ENCODE peak calls at places on chromosomes 11 and 22, in nine cellular contexts. One of them, this sample, is unnamed.

GRCh38 chr22:40203568-40203967 is 25.8 kb downstream of the TNRC6B start:
- DNase-seq in prostate gland: no peak
- DNase-seq in cardiac muscle cell: no peak
- DNase-seq in left lung: no peak
- DNase-seq in left ventricle myocardium inferior: no peak
- DNase-seq in CD4-positive, CD25-positive, alpha-beta regulatory T cell: peak; percentile 62
- DNase-seq in A549: no peak
- DNase-seq in heart right ventricle: no peak
- DNase-seq in gastrocnemius medialis: no peak
- DNase-seq in this sample: no peak

GRCh38 chr22:29171721-29172120 is 34.0 kb upstream of the EMID1 start:
- DNase-seq in prostate gland: no peak
- DNase-seq in cardiac muscle cell: no peak
- DNase-seq in left lung: peak; percentile 17
- DNase-seq in left ventricle myocardium inferior: no peak
- DNase-seq in CD4-positive, CD25-positive, alpha-beta regulatory T cell: no peak
- DNase-seq in A549: no peak
- DNase-seq in heart right ventricle: no peak
- DNase-seq in gastrocnemius medialis: no peak
- DNase-seq in this sample: no peak

GRCh38 chr11:78332174-78332866 is 85.3 kb downstream of the GAB2 start:
- DNase-seq in prostate gland: no peak
- DNase-seq in cardiac muscle cell: peak; percentile 29
- DNase-seq in left lung: no peak
- DNase-seq in left ventricle myocardium inferior: no peak
- DNase-seq in CD4-positive, CD25-positive, alpha-beta regulatory T cell: no peak
- DNase-seq in A549: no peak
- DNase-seq in heart right ventricle: no peak
- DNase-seq in gastrocnemius medialis: no peak
- DNase-seq in this sample: no peak

GRCh38 chr11:94722735-94723134 is 45.4 kb upstream of the AMOTL1 start:
- DNase-seq in prostate gland: no peak
- DNase-seq in cardiac muscle cell: no peak
- DNase-seq in left lung: no peak
- DNase-seq in left ventricle myocardium inferior: no peak
- DNase-seq in CD4-positive, CD25-positive, alpha-beta regulatory T cell: no peak
- DNase-seq in A549: no peak
- DNase-seq in heart right ventricle: no peak
- DNase-seq in gastrocnemius medialis: no peak
- DNase-seq in this sample: no peak

GRCh38 chr11:9396752-9397151 is 12.3 kb downstream of the IPO7 start:
- DNase-seq in prostate gland: no peak
- DNase-seq in cardiac muscle cell: no peak
- DNase-seq in left lung: no peak
- DNase-seq in left ventricle myocardium inferior: no peak
- DNase-seq in CD4-positive, CD25-positive, alpha-beta regulatory T cell: no peak
- DNase-seq in A549: no peak
- DNase-seq in heart right ventricle: no peak
- DNase-seq in gastrocnemius medialis: no peak
- DNase-seq in this sample: no peak

GRCh38 chr11:8671242-8671641 is 11.2 kb downstream of the TRIM66 start:
- DNase-seq in prostate gland: no peak
- DNase-seq in cardiac muscle cell: peak; percentile 94
- DNase-seq in left lung: peak; percentile 41
- DNase-seq in left ventricle myocardium inferior: peak; percentile 30
- DNase-seq in CD4-positive, CD25-positive, alpha-beta regulatory T cell: no peak
- DNase-seq in A549: no peak
- DNase-seq in heart right ventricle: peak; percentile 17
- DNase-seq in gastrocnemius medialis: peak; percentile 27
- DNase-seq in this sample: peak; percentile 66

GRCh38 chr11:7448126-7448525 is 37.2 kb upstream of the OLFML1 start:
- DNase-seq in prostate gland: no peak
- DNase-seq in cardiac muscle cell: no peak
- DNase-seq in left lung: no peak
- DNase-seq in left ventricle myocardium inferior: no peak
- DNase-seq in CD4-positive, CD25-positive, alpha-beta regulatory T cell: no peak
- DNase-seq in A549: no peak
- DNase-seq in heart right ventricle: no peak
- DNase-seq in gastrocnemius medialis: no peak
- DNase-seq in this sample: no peak

GRCh38 chr11:60951909-60952741 is at the start of gene SLC15A3:
- DNase-seq in prostate gland: no peak
- DNase-seq in cardiac muscle cell: peak; percentile 49
- DNase-seq in left lung: peak; percentile 91
- DNase-seq in left ventricle myocardium inferior: peak; percentile 71
- DNase-seq in CD4-positive, CD25-positive, alpha-beta regulatory T cell: no peak
- DNase-seq in A549: no peak
- DNase-seq in heart right ventricle: peak; percentile 59
- DNase-seq in gastrocnemius medialis: peak; percentile 59
- DNase-seq in this sample: peak; percentile 88

GRCh38 chr11:89437317-89437716 is 53.9 kb downstream of the NOX4 start:
- DNase-seq in prostate gland: no peak
- DNase-seq in cardiac muscle cell: peak; percentile 4
- DNase-seq in left lung: no peak
- DNase-seq in left ventricle myocardium inferior: no peak
- DNase-seq in CD4-positive, CD25-positive, alpha-beta regulatory T cell: no peak
- DNase-seq in A549: no peak
- DNase-seq in heart right ventricle: no peak
- DNase-seq in gastrocnemius medialis: no peak
- DNase-seq in this sample: no peak

GRCh38 chr11:69335461-69336386 is 41.8 kb downstream of the MYEOV start:
- DNase-seq in prostate gland: no peak
- DNase-seq in cardiac muscle cell: no peak
- DNase-seq in left lung: no peak
- DNase-seq in left ventricle myocardium inferior: no peak
- DNase-seq in CD4-positive, CD25-positive, alpha-beta regulatory T cell: no peak
- DNase-seq in A549: no peak
- DNase-seq in heart right ventricle: no peak
- DNase-seq in gastrocnemius medialis: no peak
- DNase-seq in this sample: peak; percentile 43

GRCh38 chr22:50440544-50441249 is 34.1 kb downstream of the SBF1 start:
- DNase-seq in prostate gland: no peak
- DNase-seq in cardiac muscle cell: no peak
- DNase-seq in left lung: no peak
- DNase-seq in left ventricle myocardium inferior: no peak
- DNase-seq in CD4-positive, CD25-positive, alpha-beta regulatory T cell: no peak
- DNase-seq in A549: no peak
- DNase-seq in heart right ventricle: no peak
- DNase-seq in gastrocnemius medialis: no peak
- DNase-seq in this sample: no peak

GRCh38 chr22:31289335-31289734 is 3.0 kb downstream of the PIK3IP1 start:
- DNase-seq in prostate gland: no peak
- DNase-seq in cardiac muscle cell: no peak
- DNase-seq in left lung: no peak
- DNase-seq in left ventricle myocardium inferior: no peak
- DNase-seq in CD4-positive, CD25-positive, alpha-beta regulatory T cell: peak; percentile 43
- DNase-seq in A549: no peak
- DNase-seq in heart right ventricle: no peak
- DNase-seq in gastrocnemius medialis: no peak
- DNase-seq in this sample: no peak

GRCh38 chr11:66221012-66221411 is 47.4 kb upstream of the RAB1B start:
- DNase-seq in prostate gland: no peak
- DNase-seq in cardiac muscle cell: no peak
- DNase-seq in left lung: peak; percentile 12
- DNase-seq in left ventricle myocardium inferior: no peak
- DNase-seq in CD4-positive, CD25-positive, alpha-beta regulatory T cell: no peak
- DNase-seq in A549: no peak
- DNase-seq in heart right ventricle: no peak
- DNase-seq in gastrocnemius medialis: no peak
- DNase-seq in this sample: peak; percentile 10

GRCh38 chr22:40363059-40363458 is 7.3 kb upstream of the SGSM3 start:
- DNase-seq in prostate gland: no peak
- DNase-seq in cardiac muscle cell: no peak
- DNase-seq in left lung: no peak
- DNase-seq in left ventricle myocardium inferior: no peak
- DNase-seq in CD4-positive, CD25-positive, alpha-beta regulatory T cell: no peak
- DNase-seq in A549: no peak
- DNase-seq in heart right ventricle: no peak
- DNase-seq in gastrocnemius medialis: no peak
- DNase-seq in this sample: no peak

GRCh38 chr11:12629601-12630313 is 44.5 kb upstream of the TEAD1 start:
- DNase-seq in prostate gland: no peak
- DNase-seq in cardiac muscle cell: peak; percentile 64
- DNase-seq in left lung: no peak
- DNase-seq in left ventricle myocardium inferior: no peak
- DNase-seq in CD4-positive, CD25-positive, alpha-beta regulatory T cell: no peak
- DNase-seq in A549: no peak
- DNase-seq in heart right ventricle: no peak
- DNase-seq in gastrocnemius medialis: no peak
- DNase-seq in this sample: no peak

GRCh38 chr22:25630446-25630845 is 66.0 kb downstream of the GRK3 start:
- DNase-seq in prostate gland: no peak
- DNase-seq in cardiac muscle cell: peak; percentile 50
- DNase-seq in left lung: no peak
- DNase-seq in left ventricle myocardium inferior: no peak
- DNase-seq in CD4-positive, CD25-positive, alpha-beta regulatory T cell: no peak
- DNase-seq in A549: no peak
- DNase-seq in heart right ventricle: no peak
- DNase-seq in gastrocnemius medialis: no peak
- DNase-seq in this sample: no peak

GRCh38 chr22:23098718-23099524 is 28.6 kb downstream of the GNAZ start:
- DNase-seq in prostate gland: peak; percentile 58
- DNase-seq in cardiac muscle cell: no peak
- DNase-seq in left lung: no peak
- DNase-seq in left ventricle myocardium inferior: peak; percentile 70
- DNase-seq in CD4-positive, CD25-positive, alpha-beta regulatory T cell: no peak
- DNase-seq in A549: no peak
- DNase-seq in heart right ventricle: peak; percentile 59
- DNase-seq in gastrocnemius medialis: peak; percentile 31
- DNase-seq in this sample: peak; percentile 80

GRCh38 chr11:20050048-20050447 is 110.2 kb downstream of the DBX1 start:
- DNase-seq in prostate gland: no peak
- DNase-seq in cardiac muscle cell: no peak
- DNase-seq in left lung: no peak
- DNase-seq in left ventricle myocardium inferior: no peak
- DNase-seq in CD4-positive, CD25-positive, alpha-beta regulatory T cell: no peak
- DNase-seq in A549: no peak
- DNase-seq in heart right ventricle: no peak
- DNase-seq in gastrocnemius medialis: no peak
- DNase-seq in this sample: no peak
- H3K4me1 ChIP-seq in prostate gland: no peaks in the 10 kb centered on the region
- H3K4me1 ChIP-seq in cardiac muscle cell: peaks cover 64% of the 10 kb centered on the region
- H3K4me1 ChIP-seq in left lung: no peaks in the 10 kb centered on the region
- H3K4me1 ChIP-seq in left ventricle myocardium inferior: peaks cover 58% of the 10 kb centered on the region
- H3K4me1 ChIP-seq in CD4-positive, CD25-positive, alpha-beta regulatory T cell: no peaks in the 10 kb centered on the region
- H3K4me1 ChIP-seq in A549: peaks cover 5% of the 10 kb centered on the region
- H3K4me1 ChIP-seq in heart right ventricle: peaks cover 17% of the 10 kb centered on the region
- H3K4me1 ChIP-seq in gastrocnemius medialis: peaks cover 24% of the 10 kb centered on the region
- H3K4me1 ChIP-seq in this sample: peaks cover 29% of the 10 kb centered on the region

GRCh38 chr11:108037211-108037610 is 28.5 kb downstream of the CUL5 start:
- DNase-seq in prostate gland: no peak
- DNase-seq in cardiac muscle cell: no peak
- DNase-seq in left lung: no peak
- DNase-seq in left ventricle myocardium inferior: no peak
- DNase-seq in CD4-positive, CD25-positive, alpha-beta regulatory T cell: no peak
- DNase-seq in A549: no peak
- DNase-seq in heart right ventricle: no peak
- DNase-seq in gastrocnemius medialis: no peak
- DNase-seq in this sample: no peak

GRCh38 chr11:108034952-108035351 is 26.3 kb downstream of the CUL5 start:
- DNase-seq in prostate gland: no peak
- DNase-seq in cardiac muscle cell: no peak
- DNase-seq in left lung: no peak
- DNase-seq in left ventricle myocardium inferior: no peak
- DNase-seq in CD4-positive, CD25-positive, alpha-beta regulatory T cell: no peak
- DNase-seq in A549: no peak
- DNase-seq in heart right ventricle: no peak
- DNase-seq in gastrocnemius medialis: no peak
- DNase-seq in this sample: no peak

GRCh38 chr11:108034034-108034433 is 25.3 kb downstream of the CUL5 start:
- DNase-seq in prostate gland: no peak
- DNase-seq in cardiac muscle cell: no peak
- DNase-seq in left lung: no peak
- DNase-seq in left ventricle myocardium inferior: no peak
- DNase-seq in CD4-positive, CD25-positive, alpha-beta regulatory T cell: no peak
- DNase-seq in A549: no peak
- DNase-seq in heart right ventricle: no peak
- DNase-seq in gastrocnemius medialis: no peak
- DNase-seq in this sample: no peak

GRCh38 chr11:108035690-108036089 is 27.0 kb downstream of the CUL5 start:
- DNase-seq in prostate gland: no peak
- DNase-seq in cardiac muscle cell: no peak
- DNase-seq in left lung: no peak
- DNase-seq in left ventricle myocardium inferior: no peak
- DNase-seq in CD4-positive, CD25-positive, alpha-beta regulatory T cell: no peak
- DNase-seq in A549: no peak
- DNase-seq in heart right ventricle: no peak
- DNase-seq in gastrocnemius medialis: peak; percentile 72
- DNase-seq in this sample: no peak

GRCh38 chr11:108032800-108033199 is 24.1 kb downstream of the CUL5 start:
- DNase-seq in prostate gland: no peak
- DNase-seq in cardiac muscle cell: no peak
- DNase-seq in left lung: no peak
- DNase-seq in left ventricle myocardium inferior: no peak
- DNase-seq in CD4-positive, CD25-positive, alpha-beta regulatory T cell: no peak
- DNase-seq in A549: no peak
- DNase-seq in heart right ventricle: no peak
- DNase-seq in gastrocnemius medialis: no peak
- DNase-seq in this sample: no peak
- H3K4me1 ChIP-seq in prostate gland: no peaks in the 10 kb centered on the region
- H3K4me1 ChIP-seq in cardiac muscle cell: no peaks in the 10 kb centered on the region
- H3K4me1 ChIP-seq in left lung: no peaks in the 10 kb centered on the region
- H3K4me1 ChIP-seq in left ventricle myocardium inferior: peaks cover 44% of the 10 kb centered on the region
- H3K4me1 ChIP-seq in CD4-positive, CD25-positive, alpha-beta regulatory T cell: no peaks in the 10 kb centered on the region
- H3K4me1 ChIP-seq in A549: no peaks in the 10 kb centered on the region
- H3K4me1 ChIP-seq in heart right ventricle: peaks cover 7% of the 10 kb centered on the region
- H3K4me1 ChIP-seq in gastrocnemius medialis: peaks cover 41% of the 10 kb centered on the region
- H3K4me1 ChIP-seq in this sample: no peaks in the 10 kb centered on the region

DNA sequence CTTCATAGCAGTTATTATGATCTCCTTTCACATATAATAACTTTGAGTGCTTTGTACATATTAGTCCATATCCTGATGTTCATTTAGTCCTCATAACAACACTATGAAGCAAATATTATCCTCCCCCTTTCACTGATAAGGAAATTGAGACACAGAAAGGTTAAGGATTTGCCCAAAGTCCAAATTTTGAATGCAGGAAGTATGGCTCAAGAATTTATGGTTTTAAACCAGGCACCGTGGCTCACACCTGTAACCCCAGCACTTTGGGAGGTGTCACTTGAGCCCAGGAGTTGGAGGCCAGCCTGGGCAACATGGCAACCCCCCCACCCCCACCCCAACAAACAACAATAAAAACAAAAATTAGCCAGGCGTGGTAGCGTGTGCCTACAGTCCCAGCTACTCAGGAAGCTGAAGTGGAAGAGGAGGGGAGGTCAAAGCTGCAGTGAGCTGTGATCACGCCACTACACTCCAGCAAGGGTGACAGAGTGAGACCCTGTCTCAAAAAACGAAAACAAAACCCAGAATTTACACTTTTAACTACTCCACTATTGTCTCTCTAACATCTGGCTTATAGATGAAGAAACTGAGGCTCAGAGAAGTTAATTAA is 8.6 kb downstream of the CCDC34 start:
- DNase-seq in prostate gland: no peak
- DNase-seq in cardiac muscle cell: no peak
- DNase-seq in left lung: no peak
- DNase-seq in left ventricle myocardium inferior: no peak
- DNase-seq in CD4-positive, CD25-positive, alpha-beta regulatory T cell: no peak
- DNase-seq in A549: no peak
- DNase-seq in heart right ventricle: no peak
- DNase-seq in gastrocnemius medialis: no peak
- DNase-seq in this sample: no peak
- H3K4me1 ChIP-seq in prostate gland: no peaks in the 10 kb centered on the region
- H3K4me1 ChIP-seq in cardiac muscle cell: peaks cover 19% of the 10 kb centered on the region
- H3K4me1 ChIP-seq in left lung: no peaks in the 10 kb centered on the region
- H3K4me1 ChIP-seq in left ventricle myocardium inferior: peaks cover 14% of the 10 kb centered on the region
- H3K4me1 ChIP-seq in CD4-positive, CD25-positive, alpha-beta regulatory T cell: no peaks in the 10 kb centered on the region
- H3K4me1 ChIP-seq in A549: peaks cover 69% of the 10 kb centered on the region
- H3K4me1 ChIP-seq in heart right ventricle: peaks cover 12% of the 10 kb centered on the region
- H3K4me1 ChIP-seq in gastrocnemius medialis: no peaks in the 10 kb centered on the region
- H3K4me1 ChIP-seq in this sample: no peaks in the 10 kb centered on the region

GRCh38 chr22:42417645-42418303 is 14.4 kb downstream of the NFAM1 start:
- DNase-seq in prostate gland: no peak
- DNase-seq in cardiac muscle cell: no peak
- DNase-seq in left lung: no peak
- DNase-seq in left ventricle myocardium inferior: no peak
- DNase-seq in CD4-positive, CD25-positive, alpha-beta regulatory T cell: no peak
- DNase-seq in A549: no peak
- DNase-seq in heart right ventricle: no peak
- DNase-seq in gastrocnemius medialis: no peak
- DNase-seq in this sample: no peak
- H3K4me1 ChIP-seq in prostate gland: no peaks in the 10 kb centered on the region
- H3K4me1 ChIP-seq in cardiac muscle cell: peaks cover 34% of the 10 kb centered on the region
- H3K4me1 ChIP-seq in left lung: peaks cover 24% of the 10 kb centered on the region
- H3K4me1 ChIP-seq in left ventricle myocardium inferior: peaks cover 5% of the 10 kb centered on the region
- H3K4me1 ChIP-seq in CD4-positive, CD25-positive, alpha-beta regulatory T cell: no peaks in the 10 kb centered on the region
- H3K4me1 ChIP-seq in A549: no peaks in the 10 kb centered on the region
- H3K4me1 ChIP-seq in heart right ventricle: peaks cover 20% of the 10 kb centered on the region
- H3K4me1 ChIP-seq in gastrocnemius medialis: peaks cover 6% of the 10 kb centered on the region
- H3K4me1 ChIP-seq in this sample: no peaks in the 10 kb centered on the region

This sample was measured in tibial artery.